ENCODE peak calls at places on chromosome X, in seven cellular contexts. One of them, this sample, is unnamed.
A peak's percentile ranks its signal among the peaks of the same experiment; 100 is the strongest.

GRCh38 chrX:53078943-53079342 is 3.2 kb upstream of the TSPYL2 start:
- DNase-seq in B cell: no peak
- DNase-seq in stomach: no peak
- DNase-seq in fibroblast of lung: no peak
- DNase-seq in endodermal cell: no peak
- DNase-seq in GM13977: no peak
- DNase-seq in cardiac fibroblast: no peak
- DNase-seq in this sample: no peak

GRCh38 chrX:65924938-65925507 is 114.9 kb downstream of the VSIG4 start:
- DNase-seq in stomach: no peak
- DNase-seq in B cell: no peak
- DNase-seq in cardiac fibroblast: no peak
- DNase-seq in endodermal cell: no peak
- DNase-seq in GM13977: no peak
- DNase-seq in fibroblast of lung: no peak
- DNase-seq in this sample: no peak

GRCh38 chrX:124028177-124028576 is 66.7 kb downstream of the STAG2 start:
- DNase-seq in stomach: no peak
- DNase-seq in fibroblast of lung: peak; percentile 18
- DNase-seq in cardiac fibroblast: no peak
- DNase-seq in B cell: no peak
- DNase-seq in endodermal cell: no peak
- DNase-seq in GM13977: no peak
- DNase-seq in this sample: no peak

GRCh38 chrX:10945463-10945862 is 165.7 kb upstream of the HCCS start:
- DNase-seq in B cell: no peak
- DNase-seq in fibroblast of lung: no peak
- DNase-seq in GM13977: no peak
- DNase-seq in cardiac fibroblast: no peak
- DNase-seq in endodermal cell: no peak
- DNase-seq in stomach: no peak
- DNase-seq in this sample: no peak

GRCh38 chrX:97290199-97290598 is 406.5 kb downstream of the RPA4 start:
- DNase-seq in B cell: no peak
- DNase-seq in stomach: no peak
- DNase-seq in fibroblast of lung: peak; percentile 17
- DNase-seq in GM13977: no peak
- DNase-seq in cardiac fibroblast: no peak
- DNase-seq in endodermal cell: no peak
- DNase-seq in this sample: no peak

GRCh38 chrX:17442898-17443297 is 67.9 kb downstream of the NHS start:
- DNase-seq in cardiac fibroblast: no peak
- DNase-seq in stomach: no peak
- DNase-seq in endodermal cell: no peak
- DNase-seq in fibroblast of lung: no peak
- DNase-seq in B cell: no peak
- DNase-seq in GM13977: no peak
- DNase-seq in this sample: no peak

GRCh38 chrX:38600089-38600755 is 38.9 kb downstream of the TSPAN7 start:
- DNase-seq in fibroblast of lung: no peak
- DNase-seq in GM13977: no peak
- DNase-seq in cardiac fibroblast: no peak
- DNase-seq in B cell: no peak
- DNase-seq in stomach: no peak
- DNase-seq in endodermal cell: no peak
- DNase-seq in this sample: no peak

GRCh38 chrX:154734101-154734781 is 16.6 kb downstream of the GAB3 start:
- DNase-seq in endodermal cell: no peak
- DNase-seq in cardiac fibroblast: peak; percentile 81
- DNase-seq in GM13977: no peak
- DNase-seq in stomach: no peak
- DNase-seq in B cell: no peak
- DNase-seq in fibroblast of lung: peak; percentile 83
- DNase-seq in this sample: no peak

GRCh38 chrX:21711126-21711847 is 46.6 kb downstream of the SMPX start:
- DNase-seq in endodermal cell: no peak
- DNase-seq in cardiac fibroblast: no peak
- DNase-seq in stomach: no peak
- DNase-seq in fibroblast of lung: no peak
- DNase-seq in B cell: no peak
- DNase-seq in GM13977: no peak
- DNase-seq in this sample: no peak

GRCh38 chrX:103254921-103255455 is at the start of gene TCEAL8:
- DNase-seq in GM13977: peak; percentile 52
- DNase-seq in stomach: peak; percentile 79
- DNase-seq in fibroblast of lung: peak; percentile 77
- DNase-seq in cardiac fibroblast: peak; percentile 79
- DNase-seq in endodermal cell: peak; percentile 95
- DNase-seq in B cell: peak; percentile 55
- DNase-seq in this sample: peak; percentile 45

GRCh38 chrX:132636080-132636479 is 147.2 kb upstream of the MBNL3 start:
- DNase-seq in cardiac fibroblast: no peak
- DNase-seq in stomach: no peak
- DNase-seq in B cell: no peak
- DNase-seq in fibroblast of lung: peak; percentile 23
- DNase-seq in GM13977: no peak
- DNase-seq in endodermal cell: no peak
- DNase-seq in this sample: no peak

GRCh38 chrX:69285881-69286545 is 120.8 kb upstream of the PJA1 start:
- DNase-seq in GM13977: peak; percentile 79
- DNase-seq in cardiac fibroblast: peak; percentile 56
- DNase-seq in fibroblast of lung: peak; percentile 37
- DNase-seq in endodermal cell: peak; percentile 82
- DNase-seq in B cell: peak; percentile 63
- DNase-seq in stomach: peak; percentile 67
- DNase-seq in this sample: peak; percentile 50

GRCh38 chrX:154596290-154596929 is 11.5 kb downstream of the CTAG1A start:
- DNase-seq in stomach: no peak
- DNase-seq in endodermal cell: peak; percentile 86
- DNase-seq in GM13977: no peak
- DNase-seq in cardiac fibroblast: peak; percentile 60
- DNase-seq in B cell: no peak
- DNase-seq in fibroblast of lung: no peak
- DNase-seq in this sample: no peak

GRCh38 chrX:29948653-29949052 is 266.7 kb upstream of the MAGEB2 start:
- DNase-seq in B cell: no peak
- DNase-seq in endodermal cell: no peak
- DNase-seq in stomach: no peak
- DNase-seq in fibroblast of lung: peak; percentile 44
- DNase-seq in GM13977: no peak
- DNase-seq in cardiac fibroblast: peak; percentile 43
- DNase-seq in this sample: no peak

GRCh38 chrX:124651031-124651430 is 304.7 kb downstream of the SH2D1A start:
- DNase-seq in GM13977: no peak
- DNase-seq in cardiac fibroblast: no peak
- DNase-seq in endodermal cell: no peak
- DNase-seq in B cell: no peak
- DNase-seq in fibroblast of lung: no peak
- DNase-seq in stomach: no peak
- DNase-seq in this sample: no peak

GRCh38 chrX:71870337-71871098 is 40.1 kb upstream of the NHSL2 start:
- DNase-seq in stomach: no peak
- DNase-seq in B cell: no peak
- DNase-seq in endodermal cell: peak; percentile 89
- DNase-seq in fibroblast of lung: no peak
- DNase-seq in cardiac fibroblast: peak; percentile 6
- DNase-seq in GM13977: no peak
- DNase-seq in this sample: no peak
- TF ChIP-seq CTCF in stomach: no peak
- TF ChIP-seq CTCF in B cell: no peak
- TF ChIP-seq CTCF in endodermal cell: peak; percentile 80
- TF ChIP-seq CTCF in fibroblast of lung: peak; percentile 20
- TF ChIP-seq CTCF in cardiac fibroblast: no peak
- TF ChIP-seq CTCF in GM13977: peak; percentile 7
- TF ChIP-seq CTCF in this sample: no peak

DNA sequence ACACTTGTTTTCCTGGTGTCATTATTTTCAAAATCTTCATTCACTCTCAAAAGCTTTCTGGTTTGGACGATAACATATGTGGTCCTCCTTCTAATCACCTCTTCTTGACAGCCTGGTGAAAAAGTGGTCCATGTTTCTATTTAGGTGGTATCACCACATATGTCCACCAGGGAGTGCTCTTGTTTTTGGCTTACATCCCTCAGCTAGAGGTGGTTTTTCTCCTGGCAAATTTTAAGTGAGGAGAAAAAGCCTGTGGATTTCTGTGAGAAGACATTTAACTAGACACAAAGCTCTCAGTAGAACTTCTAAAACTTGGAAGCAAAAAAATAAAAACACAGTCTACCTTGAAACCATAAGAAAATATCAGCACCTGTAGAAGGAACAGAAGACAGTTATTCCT is 58.0 kb upstream of the FRMPD4 start:
- DNase-seq in stomach: no peak
- DNase-seq in GM13977: peak; percentile 23
- DNase-seq in fibroblast of lung: peak; percentile 52
- DNase-seq in B cell: no peak
- DNase-seq in endodermal cell: no peak
- DNase-seq in cardiac fibroblast: peak; percentile 68
- DNase-seq in this sample: no peak
- TF ChIP-seq CTCF in stomach: no peak
- TF ChIP-seq CTCF in GM13977: peak; percentile 55
- TF ChIP-seq CTCF in fibroblast of lung: peak; percentile 53
- TF ChIP-seq CTCF in B cell: peak; percentile 42
- TF ChIP-seq CTCF in endodermal cell: peak; percentile 80
- TF ChIP-seq CTCF in cardiac fibroblast: peak; percentile 53
- TF ChIP-seq CTCF in this sample: no peak

DNA sequence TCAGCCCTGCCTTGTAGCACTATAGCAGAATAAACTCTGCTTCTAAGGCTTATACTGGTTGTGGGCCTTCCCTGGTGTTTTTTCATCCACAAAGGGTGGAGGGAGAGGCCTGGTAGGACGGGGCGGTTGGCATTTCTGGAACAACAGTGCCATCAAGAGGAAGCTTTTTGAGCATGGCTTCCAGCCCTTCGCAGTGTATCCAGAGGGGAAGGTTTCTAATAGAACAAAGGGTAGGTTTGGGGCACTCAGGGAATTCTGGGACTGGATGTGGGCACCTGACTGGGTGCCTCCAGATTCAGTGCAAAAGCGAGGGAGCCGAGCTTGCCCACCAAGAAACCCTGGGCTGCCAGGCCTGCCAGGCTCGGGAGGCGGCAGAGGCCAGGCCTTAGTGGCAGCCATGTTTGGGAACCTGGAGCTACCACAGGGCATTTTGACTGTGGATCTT is 229.6 kb upstream of the AGTR2 start:
- DNase-seq in B cell: peak; percentile 52
- DNase-seq in GM13977: peak; percentile 67
- DNase-seq in stomach: peak; percentile 88
- DNase-seq in endodermal cell: peak; percentile 83
- DNase-seq in fibroblast of lung: peak; percentile 0
- DNase-seq in cardiac fibroblast: peak; percentile 7
- DNase-seq in this sample: no peak
- TF ChIP-seq CTCF in B cell: peak; percentile 30
- TF ChIP-seq CTCF in GM13977: peak; percentile 70
- TF ChIP-seq CTCF in stomach: peak; percentile 60
- TF ChIP-seq CTCF in endodermal cell: peak; percentile 77
- TF ChIP-seq CTCF in fibroblast of lung: no peak
- TF ChIP-seq CTCF in cardiac fibroblast: no peak
- TF ChIP-seq CTCF in this sample: no peak

GRCh38 chrX:100819837-100820666 is at the start of gene CSTF2:
- DNase-seq in stomach: peak; percentile 80
- DNase-seq in GM13977: peak; percentile 65
- DNase-seq in endodermal cell: peak; percentile 90
- DNase-seq in fibroblast of lung: peak; percentile 83
- DNase-seq in cardiac fibroblast: peak; percentile 85
- DNase-seq in B cell: peak; percentile 83
- DNase-seq in this sample: peak; percentile 68
- TF ChIP-seq CTCF in stomach: no peak
- TF ChIP-seq CTCF in GM13977: no peak
- TF ChIP-seq CTCF in endodermal cell: peak; percentile 51
- TF ChIP-seq CTCF in fibroblast of lung: no peak
- TF ChIP-seq CTCF in cardiac fibroblast: peak; percentile 17
- TF ChIP-seq CTCF in B cell: no peak
- TF ChIP-seq CTCF in this sample: no peak